ENCODE peak calls at places on chromosomes 7 and 10, in four cellular contexts. One of them, this sample, is unnamed.

GRCh38 chr10:35912615-35913170 is 270.6 kb upstream of the FZD8 start:
- DNase-seq in CD4-positive, alpha-beta T cell: no peak
- DNase-seq in NB4: no peak
- DNase-seq in stimulated activated CD8-positive, alpha-beta memory T cell treated with anti-CD3 and anti-CD28 coated beads, Interleukin-7, amount 100 ng/mL, for 48 hours: no peak
- DNase-seq in this sample: peak; percentile 64

GRCh38 chr7:99380032-99380822 is 5.7 kb downstream of the ARPC1B start:
- DNase-seq in CD4-positive, alpha-beta T cell: no peak
- DNase-seq in NB4: peak; percentile 99
- DNase-seq in stimulated activated CD8-positive, alpha-beta memory T cell treated with anti-CD3 and anti-CD28 coated beads, Interleukin-7, amount 100 ng/mL, for 48 hours: peak; percentile 45
- DNase-seq in this sample: peak; percentile 57

GRCh38 chr7:6232130-6232529 is 40.3 kb downstream of the CYTH3 start:
- DNase-seq in stimulated activated CD8-positive, alpha-beta memory T cell treated with anti-CD3 and anti-CD28 coated beads, Interleukin-7, amount 100 ng/mL, for 48 hours: no peak
- DNase-seq in CD4-positive, alpha-beta T cell: no peak
- DNase-seq in NB4: peak; percentile 38
- DNase-seq in this sample: no peak

GRCh38 chr10:16835223-16835622 is 18.0 kb upstream of the RSU1 start:
- DNase-seq in stimulated activated CD8-positive, alpha-beta memory T cell treated with anti-CD3 and anti-CD28 coated beads, Interleukin-7, amount 100 ng/mL, for 48 hours: peak; percentile 11
- DNase-seq in CD4-positive, alpha-beta T cell: no peak
- DNase-seq in NB4: no peak
- DNase-seq in this sample: no peak

GRCh38 chr10:6256439-6256838 is 53.7 kb downstream of the PFKFB3 start:
- DNase-seq in CD4-positive, alpha-beta T cell: no peak
- DNase-seq in NB4: no peak
- DNase-seq in stimulated activated CD8-positive, alpha-beta memory T cell treated with anti-CD3 and anti-CD28 coated beads, Interleukin-7, amount 100 ng/mL, for 48 hours: no peak
- DNase-seq in this sample: no peak

GRCh38 chr10:126373982-126374381 is 14.3 kb downstream of the ADAM12 start:
- DNase-seq in CD4-positive, alpha-beta T cell: no peak
- DNase-seq in NB4: no peak
- DNase-seq in stimulated activated CD8-positive, alpha-beta memory T cell treated with anti-CD3 and anti-CD28 coated beads, Interleukin-7, amount 100 ng/mL, for 48 hours: no peak
- DNase-seq in this sample: peak; percentile 88

GRCh38 chr7:154646126-154647013 is 356.6 kb downstream of the PAXIP1 start:
- DNase-seq in stimulated activated CD8-positive, alpha-beta memory T cell treated with anti-CD3 and anti-CD28 coated beads, Interleukin-7, amount 100 ng/mL, for 48 hours: no peak
- DNase-seq in NB4: no peak
- DNase-seq in CD4-positive, alpha-beta T cell: no peak
- DNase-seq in this sample: no peak

GRCh38 chr10:90993340-90993739 is 72.5 kb upstream of the ANKRD1 start:
- DNase-seq in NB4: no peak
- DNase-seq in stimulated activated CD8-positive, alpha-beta memory T cell treated with anti-CD3 and anti-CD28 coated beads, Interleukin-7, amount 100 ng/mL, for 48 hours: no peak
- DNase-seq in CD4-positive, alpha-beta T cell: no peak
- DNase-seq in this sample: peak; percentile 65

GRCh38 chr7:15236958-15237357 is 324.9 kb downstream of the AGMO start:
- DNase-seq in stimulated activated CD8-positive, alpha-beta memory T cell treated with anti-CD3 and anti-CD28 coated beads, Interleukin-7, amount 100 ng/mL, for 48 hours: no peak
- DNase-seq in CD4-positive, alpha-beta T cell: no peak
- DNase-seq in NB4: peak; percentile 16
- DNase-seq in this sample: no peak

GRCh38 chr10:67268146-67268545 is 342.3 kb downstream of the LRRTM3 start:
- DNase-seq in stimulated activated CD8-positive, alpha-beta memory T cell treated with anti-CD3 and anti-CD28 coated beads, Interleukin-7, amount 100 ng/mL, for 48 hours: no peak
- DNase-seq in NB4: no peak
- DNase-seq in CD4-positive, alpha-beta T cell: no peak
- DNase-seq in this sample: no peak

GRCh38 chr7:150351587-150352194 is 10.3 kb upstream of the RARRES2 start:
- DNase-seq in NB4: no peak
- DNase-seq in CD4-positive, alpha-beta T cell: no peak
- DNase-seq in stimulated activated CD8-positive, alpha-beta memory T cell treated with anti-CD3 and anti-CD28 coated beads, Interleukin-7, amount 100 ng/mL, for 48 hours: no peak
- DNase-seq in this sample: no peak

GRCh38 chr7:48140001-48140681 is 31.1 kb upstream of the ABCA13 start:
- DNase-seq in CD4-positive, alpha-beta T cell: no peak
- DNase-seq in stimulated activated CD8-positive, alpha-beta memory T cell treated with anti-CD3 and anti-CD28 coated beads, Interleukin-7, amount 100 ng/mL, for 48 hours: no peak
- DNase-seq in NB4: no peak
- DNase-seq in this sample: peak; percentile 69

GRCh38 chr7:31896929-31897328 is 173.3 kb downstream of the PDE1C start:
- DNase-seq in NB4: no peak
- DNase-seq in CD4-positive, alpha-beta T cell: no peak
- DNase-seq in stimulated activated CD8-positive, alpha-beta memory T cell treated with anti-CD3 and anti-CD28 coated beads, Interleukin-7, amount 100 ng/mL, for 48 hours: no peak
- DNase-seq in this sample: peak; percentile 55

GRCh38 chr10:89505606-89506005 is 29.8 kb downstream of the SLC16A12 start:
- DNase-seq in CD4-positive, alpha-beta T cell: no peak
- DNase-seq in NB4: no peak
- DNase-seq in stimulated activated CD8-positive, alpha-beta memory T cell treated with anti-CD3 and anti-CD28 coated beads, Interleukin-7, amount 100 ng/mL, for 48 hours: no peak
- DNase-seq in this sample: no peak

GRCh38 chr7:44284216-44284615 is 41.2 kb downstream of the CAMK2B start:
- DNase-seq in CD4-positive, alpha-beta T cell: no peak
- DNase-seq in NB4: peak; percentile 57
- DNase-seq in stimulated activated CD8-positive, alpha-beta memory T cell treated with anti-CD3 and anti-CD28 coated beads, Interleukin-7, amount 100 ng/mL, for 48 hours: no peak
- DNase-seq in this sample: peak; percentile 15

GRCh38 chr7:27179503-27180430 is 5.3 kb downstream of the HOXA11 start:
- DNase-seq in CD4-positive, alpha-beta T cell: peak; percentile 45
- DNase-seq in stimulated activated CD8-positive, alpha-beta memory T cell treated with anti-CD3 and anti-CD28 coated beads, Interleukin-7, amount 100 ng/mL, for 48 hours: no peak
- DNase-seq in NB4: peak; percentile 89
- DNase-seq in this sample: peak; percentile 95

GRCh38 chr7:93858857-93859256 is 31.7 kb downstream of the TFPI2 start:
- DNase-seq in NB4: no peak
- DNase-seq in stimulated activated CD8-positive, alpha-beta memory T cell treated with anti-CD3 and anti-CD28 coated beads, Interleukin-7, amount 100 ng/mL, for 48 hours: no peak
- DNase-seq in CD4-positive, alpha-beta T cell: no peak
- DNase-seq in this sample: no peak

GRCh38 chr7:101739757-101740398 is 77.5 kb upstream of the CUX1 start:
- DNase-seq in stimulated activated CD8-positive, alpha-beta memory T cell treated with anti-CD3 and anti-CD28 coated beads, Interleukin-7, amount 100 ng/mL, for 48 hours: no peak
- DNase-seq in CD4-positive, alpha-beta T cell: no peak
- DNase-seq in NB4: peak; percentile 69
- DNase-seq in this sample: no peak

GRCh38 chr10:3222068-3222467 is 49.5 kb upstream of the PITRM1 start:
- DNase-seq in NB4: peak; percentile 52
- DNase-seq in CD4-positive, alpha-beta T cell: no peak
- DNase-seq in stimulated activated CD8-positive, alpha-beta memory T cell treated with anti-CD3 and anti-CD28 coated beads, Interleukin-7, amount 100 ng/mL, for 48 hours: no peak
- DNase-seq in this sample: peak; percentile 35

GRCh38 chr7:35280854-35281253 is 27.0 kb upstream of the TBX20 start:
- DNase-seq in CD4-positive, alpha-beta T cell: no peak
- DNase-seq in stimulated activated CD8-positive, alpha-beta memory T cell treated with anti-CD3 and anti-CD28 coated beads, Interleukin-7, amount 100 ng/mL, for 48 hours: no peak
- DNase-seq in NB4: no peak
- DNase-seq in this sample: no peak

GRCh38 chr7:47634273-47634672 is 52.4 kb upstream of the TNS3 start:
- DNase-seq in CD4-positive, alpha-beta T cell: no peak
- DNase-seq in NB4: no peak
- DNase-seq in stimulated activated CD8-positive, alpha-beta memory T cell treated with anti-CD3 and anti-CD28 coated beads, Interleukin-7, amount 100 ng/mL, for 48 hours: no peak
- DNase-seq in this sample: peak; percentile 72

GRCh38 chr7:100875356-100875751 is 451 bp downstream of the SRRT start:
- DNase-seq in CD4-positive, alpha-beta T cell: no peak
- DNase-seq in NB4: peak; percentile 68
- DNase-seq in stimulated activated CD8-positive, alpha-beta memory T cell treated with anti-CD3 and anti-CD28 coated beads, Interleukin-7, amount 100 ng/mL, for 48 hours: no peak
- DNase-seq in this sample: peak; percentile 39

GRCh38 chr10:67110286-67110685 is 184.4 kb downstream of the LRRTM3 start:
- DNase-seq in stimulated activated CD8-positive, alpha-beta memory T cell treated with anti-CD3 and anti-CD28 coated beads, Interleukin-7, amount 100 ng/mL, for 48 hours: no peak
- DNase-seq in NB4: no peak
- DNase-seq in CD4-positive, alpha-beta T cell: no peak
- DNase-seq in this sample: no peak

GRCh38 chr7:74272305-74273038 is 16.7 kb upstream of the CLIP2 start:
- DNase-seq in stimulated activated CD8-positive, alpha-beta memory T cell treated with anti-CD3 and anti-CD28 coated beads, Interleukin-7, amount 100 ng/mL, for 48 hours: no peak
- DNase-seq in CD4-positive, alpha-beta T cell: no peak
- DNase-seq in NB4: peak; percentile 100
- DNase-seq in this sample: peak; percentile 99

GRCh38 chr10:60845038-60845437 is 66.8 kb downstream of the CDK1 start:
- DNase-seq in stimulated activated CD8-positive, alpha-beta memory T cell treated with anti-CD3 and anti-CD28 coated beads, Interleukin-7, amount 100 ng/mL, for 48 hours: no peak
- DNase-seq in NB4: no peak
- DNase-seq in CD4-positive, alpha-beta T cell: no peak
- DNase-seq in this sample: no peak

GRCh38 chr10:34081948-34082347 is 733.1 kb downstream of the PARD3 start:
- DNase-seq in NB4: no peak
- DNase-seq in CD4-positive, alpha-beta T cell: no peak
- DNase-seq in stimulated activated CD8-positive, alpha-beta memory T cell treated with anti-CD3 and anti-CD28 coated beads, Interleukin-7, amount 100 ng/mL, for 48 hours: no peak
- DNase-seq in this sample: no peak

GRCh38 chr10:13328126-13328525 is 20.0 kb downstream of the SEPHS1 start:
- DNase-seq in stimulated activated CD8-positive, alpha-beta memory T cell treated with anti-CD3 and anti-CD28 coated beads, Interleukin-7, amount 100 ng/mL, for 48 hours: no peak
- DNase-seq in NB4: no peak
- DNase-seq in CD4-positive, alpha-beta T cell: no peak
- DNase-seq in this sample: no peak

GRCh38 chr10:97780991-97781540 is 9.3 kb upstream of the SFRP5 start:
- DNase-seq in NB4: peak; percentile 38
- DNase-seq in stimulated activated CD8-positive, alpha-beta memory T cell treated with anti-CD3 and anti-CD28 coated beads, Interleukin-7, amount 100 ng/mL, for 48 hours: no peak
- DNase-seq in CD4-positive, alpha-beta T cell: no peak
- DNase-seq in this sample: no peak

GRCh38 chr7:114140561-114140960 is 221.8 kb upstream of the PPP1R3A start:
- DNase-seq in NB4: no peak
- DNase-seq in CD4-positive, alpha-beta T cell: no peak
- DNase-seq in stimulated activated CD8-positive, alpha-beta memory T cell treated with anti-CD3 and anti-CD28 coated beads, Interleukin-7, amount 100 ng/mL, for 48 hours: no peak
- DNase-seq in this sample: no peak

GRCh38 chr10:6917125-6917524 is 337.0 kb upstream of the PRKCQ start:
- DNase-seq in CD4-positive, alpha-beta T cell: no peak
- DNase-seq in stimulated activated CD8-positive, alpha-beta memory T cell treated with anti-CD3 and anti-CD28 coated beads, Interleukin-7, amount 100 ng/mL, for 48 hours: no peak
- DNase-seq in NB4: peak; percentile 46
- DNase-seq in this sample: no peak

GRCh38 chr7:1022356-1022755 is 22.0 kb upstream of the GPR146 start:
- DNase-seq in CD4-positive, alpha-beta T cell: no peak
- DNase-seq in stimulated activated CD8-positive, alpha-beta memory T cell treated with anti-CD3 and anti-CD28 coated beads, Interleukin-7, amount 100 ng/mL, for 48 hours: no peak
- DNase-seq in NB4: no peak
- DNase-seq in this sample: no peak

This sample was measured in EH.